ENCODE peak calls at places on chromosomes 13 and 19, in four cellular contexts. Z is fibroblast of the aortic adventitia, I is IMR-90, L is psoas muscle. P is an unnamed sample.

GRCh38 chr19:39140594-39140993 is 15.0 kb downstream of the PAK4 start:
- DNase-seq in Z (no peak), I (no peak), L (no peak), P (no peak)

GRCh38 chr19:34808566-34808965 is 35.6 kb upstream of the ZNF599 start:
- DNase-seq in Z (peak), I (peak), L (no peak), P (peak)

GRCh38 chr19:49518033-49518432 is 5.6 kb downstream of the FCGRT start:
- DNase-seq in Z (no peak), I (no peak), L (no peak), P (no peak)

GRCh38 chr13:94318418-94318817 is 161.1 kb downstream of the DCT start:
- DNase-seq in Z (no peak), I (peak), L (no peak), P (peak)

GRCh38 chr19:17468302-17469091 is 1.8 kb upstream of the SLC27A1 start:
- DNase-seq in Z (peak), I (no peak), L (peak), P (peak)

GRCh38 chr19:593505-593904 is 3.8 kb downstream of the HCN2 start:
- DNase-seq in Z (no peak), I (no peak), L (no peak), P (no peak)

GRCh38 chr13:22193070-22193469 is 522.2 kb downstream of the FGF9 start:
- DNase-seq in Z (no peak), I (no peak), L (no peak), P (no peak)

GRCh38 chr19:35330475-35330874 is 1.5 kb downstream of the CD22 start:
- DNase-seq in Z (no peak), I (no peak), L (no peak), P (no peak)

GRCh38 chr13:113013303-113013702 is 44.3 kb downstream of the MCF2L start:
- DNase-seq in Z (no peak), I (no peak), L (no peak), P (no peak)

GRCh38 chr13:106520205-106521004 is 15.1 kb downstream of the EFNB2 start:
- DNase-seq in Z (peak), I (peak), L (no peak), P (peak)

GRCh38 chr19:14433454-14434156 is 499 bp downstream of the PKN1 start:
- DNase-seq in Z (no peak), I (no peak), L (no peak), P (no peak)

GRCh38 chr19:7987084-7987768 is 18.2 kb downstream of the ELAVL1 start:
- DNase-seq in Z (no peak), I (no peak), L (no peak), P (no peak)

GRCh38 chr19:33578697-33579096 is 43.1 kb upstream of the CHST8 start:
- DNase-seq in Z (no peak), I (no peak), L (no peak), P (no peak)

GRCh38 chr13:110980921-110981320 is 66.1 kb upstream of the ANKRD10 start:
- DNase-seq in Z (no peak), I (no peak), L (no peak), P (no peak)

GRCh38 chr13:50365300-50365682 is 350.0 kb downstream of the KCNRG start:
- DNase-seq in Z (no peak), I (no peak), L (no peak), P (no peak)

GRCh38 chr13:23020246-23020843 is 160.4 kb upstream of the SGCG start:
- DNase-seq in Z (peak), I (peak), L (no peak), P (peak)

GRCh38 chr19:55156202-55157063 is 1.1 kb downstream of the TNNI3 start:
- DNase-seq in Z (peak), I (peak), L (peak), P (no peak)

GRCh38 chr13:109699628-109700071 is 86.7 kb downstream of the IRS2 start:
- DNase-seq in Z (no peak), I (no peak), L (no peak), P (no peak)

GRCh38 chr13:49108204-49108603 is 111.9 kb upstream of the MLNR start:
- DNase-seq in Z (no peak), I (no peak), L (no peak), P (no peak)

GRCh38 chr19:4278010-4278409 is 1.1 kb upstream of the SHD start:
- DNase-seq in Z (no peak), I (no peak), L (no peak), P (no peak)

GRCh38 chr19:4279530-4280422 is 710 bp downstream of the SHD start:
- DNase-seq in Z (no peak), I (no peak), L (no peak), P (no peak)

GRCh38 chr19:4277051-4277700 is 1.9 kb upstream of the SHD start:
- DNase-seq in Z (no peak), I (no peak), L (no peak), P (no peak)

GRCh38 chr19:4278460-4278901 is 585 bp upstream of the SHD start:
- DNase-seq in Z (no peak), I (no peak), L (no peak), P (no peak)

GRCh38 chr19:4278926-4279529 is at the start of gene SHD:
- DNase-seq in Z (no peak), I (no peak), L (no peak), P (no peak)
- H3K4me3 ChIP-seq in Z (no peak), I (no peak), L (peak), P (no peak)

DNA sequence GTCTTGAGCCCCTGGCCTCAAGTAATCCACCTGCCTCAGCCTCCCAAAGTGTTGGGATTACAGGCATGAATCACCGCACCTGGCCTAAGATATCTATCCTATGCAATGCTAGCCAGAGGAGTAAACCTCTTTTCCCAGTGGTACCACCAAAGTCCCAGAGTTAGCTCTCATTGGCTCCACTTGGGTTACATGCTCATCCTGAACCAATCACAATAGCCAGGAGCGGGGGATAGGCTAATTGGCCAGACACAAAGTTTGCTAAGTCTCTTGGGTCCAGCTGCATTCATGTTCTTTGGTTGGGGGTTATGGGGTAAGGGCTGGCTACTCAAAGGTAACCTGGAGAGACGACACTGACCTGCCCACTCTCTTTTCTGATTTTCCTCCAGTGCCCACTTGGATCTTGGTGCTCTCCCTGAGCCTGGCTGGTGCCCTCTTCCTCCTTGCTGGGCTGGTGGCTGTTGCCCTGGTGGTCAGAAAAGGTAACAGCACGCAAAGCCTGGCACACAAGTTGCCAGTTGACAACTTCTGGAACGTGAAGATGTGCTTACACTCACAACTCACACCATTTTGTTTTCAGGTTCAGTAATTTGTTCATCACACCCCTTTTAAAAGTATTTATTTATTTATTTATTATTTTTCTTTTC is 7.8 kb downstream of the C19orf38 start:
- DNase-seq in Z (no peak), I (no peak), L (no peak), P (no peak)
- TF ChIP-seq CTCF in Z (peak), I (peak), L (peak), P (peak)

DNA sequence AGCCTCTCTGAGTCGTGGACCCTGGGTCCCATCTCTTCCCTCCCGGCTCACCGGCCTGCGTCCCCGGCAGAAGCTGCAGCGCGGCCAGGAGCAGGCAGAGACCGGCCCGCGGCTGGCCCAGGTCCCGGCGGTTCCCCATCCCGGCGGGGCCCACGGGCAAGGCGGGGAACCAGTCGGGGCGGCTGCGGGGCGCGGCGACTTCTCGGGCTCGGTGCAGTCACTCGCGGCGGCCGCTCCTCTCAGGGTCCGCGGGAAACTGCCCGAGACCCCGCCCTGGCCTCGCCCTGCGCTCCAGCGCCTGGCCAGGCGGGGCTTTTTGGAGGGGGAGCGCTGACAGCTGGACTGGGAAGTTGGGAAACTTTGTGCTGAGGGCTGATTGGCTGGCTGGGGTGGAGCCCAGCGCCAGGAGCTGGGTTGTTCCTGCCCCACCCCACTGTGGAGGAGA is at the start of gene COL5A3:
- DNase-seq in Z (peak), I (peak), L (peak), P (peak)
- H3K4me3 ChIP-seq in Z (peak), I (peak), L (peak), P (peak)

DNA sequence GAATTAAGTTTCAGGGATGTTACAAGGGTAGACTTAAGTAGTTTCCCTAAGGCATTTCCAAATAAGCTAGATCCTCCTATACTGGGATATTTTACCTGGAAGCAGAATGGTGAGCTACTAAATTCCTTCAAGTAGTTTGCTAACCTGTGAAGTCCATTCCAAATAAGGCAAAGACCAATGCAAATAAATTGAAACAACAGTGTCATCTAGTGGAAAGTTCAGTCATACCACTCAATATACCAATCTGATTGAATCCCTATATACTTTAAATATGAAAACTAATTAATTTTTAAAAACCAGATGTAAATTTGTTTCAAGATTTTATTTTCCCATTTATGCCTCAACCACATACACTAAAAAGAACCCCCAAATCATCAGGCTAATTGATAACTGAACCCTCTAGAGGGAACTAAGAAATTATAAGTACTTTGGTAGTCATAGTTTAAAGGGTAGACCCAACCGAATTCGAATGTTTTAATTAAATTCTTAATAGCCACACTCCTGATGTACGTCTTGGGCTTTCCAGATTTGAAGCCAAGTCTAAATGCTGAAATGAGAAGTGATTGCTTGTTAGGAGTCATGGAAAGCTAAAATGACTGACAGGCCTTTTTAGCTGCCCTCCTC is 223.7 kb downstream of the TBC1D4 start:
- DNase-seq in Z (peak), I (peak), L (no peak), P (peak)
- TF ChIP-seq CTCF in Z (peak), I (peak), L (peak), P (peak)

P was measured in AG10803.